ENCODE peak calls at places on chromosomes 5 and 9, in four cellular contexts. X is colonic mucosa, L is tibial nerve, N is esophagus squamous epithelium. H is an unnamed sample.

GRCh38 chr5:6885581-6885980 is 172.3 kb downstream of the TENT4A start:
- DNase-seq in N (no peak), L (no peak), X (no peak), H (no peak)

GRCh38 chr9:35996358-35996970 is 38.5 kb upstream of the OR2S2 start:
- DNase-seq in L (no peak), N (no peak), X (no peak), H (no peak)

GRCh38 chr5:145068696-145069095 is 766.4 kb downstream of the PRELID2 start:
- DNase-seq in N (no peak), L (no peak), X (no peak), H (no peak)

GRCh38 chr5:14062178-14062577 is 81.0 kb upstream of the TRIO start:
- DNase-seq in N (no peak), L (no peak), X (no peak), H (no peak)

GRCh38 chr5:14263700-14264099 is 120.6 kb downstream of the TRIO start:
- DNase-seq in L (no peak), N (no peak), X (no peak), H (no peak)

GRCh38 chr5:138641547-138642298 is 66.5 kb upstream of the HSPA9 start:
- DNase-seq in L (peak; percentile 59), X (peak; percentile 74), N (no peak), H (peak; percentile 73)

GRCh38 chr9:72292184-72292787 is 72.7 kb downstream of the ZFAND5 start:
- DNase-seq in N (no peak), L (no peak), X (no peak), H (no peak)

GRCh38 chr5:12023614-12024241 is 119.5 kb upstream of the CTNND2 start:
- DNase-seq in X (no peak), L (no peak), N (no peak), H (no peak)

GRCh38 chr5:2755371-2755715 is 3.9 kb upstream of the IRX2 start:
- DNase-seq in N (no peak), X (no peak), L (no peak), H (no peak)

GRCh38 chr5:27015758-27016157 is 22.6 kb downstream of the CDH9 start:
- DNase-seq in N (no peak), L (no peak), X (no peak), H (no peak)

GRCh38 chr5:175383350-175383749 is 60.6 kb downstream of the DRD1 start:
- DNase-seq in N (no peak), X (peak; percentile 33), L (no peak), H (no peak)

GRCh38 chr5:170606939-170607338 is 103.1 kb downstream of the KCNIP1 start:
- DNase-seq in X (no peak), N (no peak), L (no peak), H (no peak)

GRCh38 chr5:110536120-110537115 is 190.1 kb downstream of the TMEM232 start:
- DNase-seq in N (no peak), L (no peak), X (no peak), H (no peak)

GRCh38 chr5:173714551-173715428 is 98.3 kb upstream of the BOD1 start:
- DNase-seq in N (no peak), X (no peak), L (no peak), H (no peak)

GRCh38 chr9:112072721-112073553 is 102.2 kb downstream of the SUSD1 start:
- DNase-seq in N (no peak), L (no peak), X (peak; percentile 19), H (peak; percentile 6)

GRCh38 chr5:65758546-65759144 is 36.6 kb downstream of the NLN start:
- DNase-seq in X (no peak), L (no peak), N (no peak), H (no peak)

GRCh38 chr5:167049043-167049663 is 1242.3 kb upstream of the WWC1 start:
- DNase-seq in N (no peak), X (peak; percentile 49), L (peak; percentile 19), H (peak; percentile 46)

GRCh38 chr5:53330491-53330890 is 149.9 kb upstream of the FST start:
- DNase-seq in L (no peak), X (no peak), N (no peak), H (no peak)

GRCh38 chr5:55601209-55601618 is 66.5 kb upstream of the PLPP1 start:
- DNase-seq in X (peak; percentile 89), N (peak; percentile 9), L (peak; percentile 63), H (peak; percentile 85)

GRCh38 chr5:93674138-93674537 is 67.3 kb downstream of the POU5F2 start:
- DNase-seq in N (no peak), X (no peak), L (no peak), H (no peak)

GRCh38 chr9:123069010-123069481 is 35.6 kb downstream of the GPR21 start:
- DNase-seq in N (no peak), L (no peak), X (no peak), H (no peak)

GRCh38 chr5:154371687-154372086 is 74.1 kb upstream of the SAP30L start:
- DNase-seq in L (peak; percentile 29), X (no peak), N (no peak), H (no peak)

GRCh38 chr5:1315018-1315708 is 20.3 kb upstream of the TERT start:
- DNase-seq in N (no peak), L (no peak), X (no peak), H (no peak)

GRCh38 chr9:14687042-14687719 is 6.1 kb downstream of the ZDHHC21 start:
- DNase-seq in X (no peak), N (no peak), L (no peak), H (no peak)

GRCh38 chr9:1083325-1083913 is 33.3 kb downstream of the DMRT2 start:
- DNase-seq in L (peak; percentile 23), X (peak; percentile 61), N (no peak), H (peak; percentile 26)

GRCh38 chr9:94870793-94871558 is 144.5 kb downstream of the AOPEP start:
- DNase-seq in N (no peak), X (peak; percentile 17), L (no peak), H (no peak)

GRCh38 chr9:1049641-1050040 is 516 bp upstream of the DMRT2 start:
- DNase-seq in N (no peak), L (no peak), X (peak; percentile 64), H (peak; percentile 42)

GRCh38 chr9:129336601-129337286 is 158.7 kb upstream of the IER5L start:
- DNase-seq in L (no peak), N (no peak), X (peak; percentile 48), H (peak; percentile 47)

GRCh38 chr5:78644129-78644528 is 4.4 kb downstream of the LHFPL2 start:
- DNase-seq in N (no peak), L (no peak), X (no peak), H (no peak)

GRCh38 chr9:37141015-37141414 is 20.6 kb downstream of the ZCCHC7 start:
- DNase-seq in X (no peak), L (no peak), N (no peak), H (no peak)

GRCh38 chr9:136516191-136516654 is 29.6 kb downstream of the NOTCH1 start:
- DNase-seq in X (no peak), N (no peak), L (no peak), H (no peak)

GRCh38 chr9:79660615-79661014 is 88.8 kb downstream of the TLE4 start:
- DNase-seq in N (no peak), X (no peak), L (no peak), H (no peak)
- H3K4me1 ChIP-seq in N (peaks cover 6% of the 10 kb centered on the region), X (peaks cover 3% of the 10 kb centered on the region), L (no peaks in the 10 kb centered on the region), H (no peaks in the 10 kb centered on the region)

DNA sequence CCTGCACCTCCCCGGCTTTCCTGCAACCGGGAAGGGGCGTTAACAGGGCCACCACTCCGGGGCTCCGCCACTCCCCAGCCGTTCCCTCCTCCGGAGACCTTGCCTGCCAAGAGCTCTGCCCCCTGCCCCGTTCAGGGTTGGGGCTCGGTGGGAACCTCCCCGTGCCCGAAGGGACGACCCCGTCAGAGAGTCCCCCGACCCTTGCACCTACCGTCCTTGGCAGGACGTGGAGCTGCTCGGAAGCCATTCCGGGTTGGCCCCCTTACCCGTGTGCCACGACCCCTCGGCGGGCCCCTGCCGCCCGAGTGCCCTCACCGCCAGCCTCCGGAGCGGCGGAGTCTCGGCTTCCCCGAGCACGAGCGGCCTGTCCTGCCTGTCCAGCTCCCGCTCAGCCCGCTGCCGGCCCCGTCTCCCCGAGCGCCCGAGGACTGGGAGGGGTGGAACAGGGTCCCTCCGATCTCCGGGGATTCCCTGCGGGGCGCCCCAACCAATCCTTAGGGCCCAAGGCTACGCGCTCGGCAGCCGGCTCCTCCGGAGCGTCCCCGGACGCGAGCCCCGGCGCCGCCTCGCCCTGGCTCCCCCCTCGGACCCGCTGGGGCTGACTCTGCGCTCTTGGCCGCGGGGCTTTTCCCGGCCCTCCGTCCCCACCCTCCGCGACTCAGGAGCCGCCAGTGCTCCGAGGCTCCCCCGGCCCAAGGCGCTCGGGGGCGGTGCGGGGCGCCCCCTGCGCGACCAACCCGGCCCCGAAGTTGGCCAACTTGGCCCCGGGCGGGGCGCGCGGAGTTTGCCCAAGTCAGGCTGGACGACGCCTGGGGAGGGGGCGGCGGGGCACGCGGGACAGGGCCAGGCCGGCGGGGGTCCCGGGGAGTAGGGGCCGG is 721 bp downstream of the ADAMTS2 start:
- DNase-seq in X (no peak), L (no peak), N (no peak), H (no peak)
- TF ChIP-seq CTCF in X (no peak), L (no peak), N (no peak), H (no peak)

GRCh38 chr9:127053057-127053821 is 69.2 kb downstream of the ANGPTL2 start:
- DNase-seq in L (no peak), N (no peak), X (no peak), H (no peak)

GRCh38 chr9:127056446-127056845 is 66.0 kb downstream of the ANGPTL2 start:
- DNase-seq in L (no peak), N (no peak), X (no peak), H (no peak)

GRCh38 chr9:127051881-127052595 is 70.4 kb downstream of the ANGPTL2 start:
- DNase-seq in X (no peak), L (no peak), N (no peak), H (no peak)

GRCh38 chr9:127055745-127056402 is 66.6 kb downstream of the ANGPTL2 start:
- DNase-seq in X (no peak), L (no peak), N (no peak), H (no peak)

DNA sequence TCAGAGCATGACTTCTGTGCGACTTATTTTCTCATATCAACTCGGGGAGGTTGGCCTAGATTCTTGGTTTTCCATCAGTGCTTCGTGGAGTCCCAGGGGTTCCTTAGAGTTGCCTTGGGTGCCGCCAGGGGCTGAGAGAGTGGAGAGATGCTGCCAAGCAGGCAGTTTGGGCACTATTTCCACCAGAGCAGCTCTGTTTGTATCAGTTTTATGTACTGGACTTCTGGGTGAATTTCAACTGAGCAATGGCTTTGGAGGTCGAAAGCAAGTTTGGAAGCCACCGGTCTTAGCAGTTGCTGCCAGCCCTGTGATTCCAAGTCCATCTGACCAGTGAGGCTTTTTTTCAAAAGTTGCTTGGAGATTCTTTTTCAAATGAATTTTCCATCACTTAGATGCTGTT is 68.5 kb downstream of the ANGPTL2 start:
- DNase-seq in N (no peak), X (no peak), L (no peak), H (no peak)
- H3K27ac ChIP-seq in N (no peak overlapping the region), X (no peak overlapping the region), L (peak overlapping the region; percentile 74), H (peak overlapping the region; percentile 48)

GRCh38 chr5:45262061-45262590 is 434.1 kb downstream of the HCN1 start:
- DNase-seq in X (no peak), L (no peak), N (no peak), H (no peak)

GRCh38 chr5:45261125-45261524 is 435.1 kb downstream of the HCN1 start:
- DNase-seq in N (no peak), X (no peak), L (no peak), H (no peak)

GRCh38 chr5:45264447-45264846 is 431.7 kb downstream of the HCN1 start:
- DNase-seq in L (no peak), X (no peak), N (no peak), H (no peak)

DNA sequence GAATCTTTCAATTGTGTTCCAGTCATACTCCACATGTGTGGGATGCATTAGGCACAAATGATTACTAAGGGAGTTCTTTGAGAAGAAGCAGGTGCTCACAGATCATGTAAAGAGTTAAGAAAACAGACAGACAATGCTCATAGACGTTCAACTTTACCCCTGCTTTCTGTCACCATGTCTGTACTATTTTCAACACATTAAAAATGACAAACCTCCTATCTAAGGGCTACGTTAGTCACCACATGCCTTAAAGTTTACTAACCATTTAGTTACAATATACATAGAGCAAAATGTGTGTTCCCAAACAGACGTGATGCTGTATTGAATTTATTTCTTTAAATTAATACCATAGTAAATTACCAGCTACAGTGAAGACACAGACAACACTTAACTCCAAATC is 435.9 kb downstream of the HCN1 start:
- DNase-seq in L (no peak), X (no peak), N (no peak), H (no peak)
- H3K4me1 ChIP-seq in L (no peaks in the 10 kb centered on the region), X (no peaks in the 10 kb centered on the region), N (no peaks in the 10 kb centered on the region), H (no peaks in the 10 kb centered on the region)

H was measured in transverse colon.